ENCODE peak calls at places on chromosomes 1 and 21, in five cellular contexts. P, D, Q, L and C are unnamed samples.

GRCh38 chr1:94954292-94955220 is 27.6 kb upstream of the CNN3 start:
- DNase-seq in P (no peak), D (no peak), Q (no peak), L (no peak), C (no peak)

GRCh38 chr1:204162498-204163074 is 3.6 kb downstream of the REN start:
- DNase-seq in P (peak; percentile 82), D (peak; percentile 78), Q (peak; percentile 56), L (peak; percentile 86), C (no peak)

GRCh38 chr1:54069792-54070548 is 16.6 kb downstream of the TCEANC2 start:
- DNase-seq in P (no peak), D (no peak), Q (peak; percentile 67), L (no peak), C (no peak)

GRCh38 chr1:155177918-155178281 is 4.3 kb downstream of the TRIM46 start:
- DNase-seq in P (peak; percentile 68), D (no peak), Q (no peak), L (no peak), C (peak; percentile 90)

GRCh38 chr1:158803681-158804080 is 22.7 kb upstream of the OR6N2 start:
- DNase-seq in P (no peak), D (no peak), Q (no peak), L (no peak), C (no peak)

GRCh38 chr1:115811140-115811828 is 29.6 kb downstream of the NHLH2 start:
- DNase-seq in P (no peak), D (no peak), Q (no peak), L (peak; percentile 75), C (no peak)

GRCh38 chr1:156801409-156802121 is 15.1 kb downstream of the SH2D2A start:
- DNase-seq in P (no peak), D (peak; percentile 31), Q (peak; percentile 54), L (no peak), C (peak; percentile 45)

GRCh38 chr1:119139393-119139792 is 1.1 kb downstream of the WARS2 start:
- DNase-seq in P (no peak), D (no peak), Q (no peak), L (no peak), C (no peak)

GRCh38 chr1:2340918-2341254 is 50.5 kb downstream of the MORN1 start:
- DNase-seq in P (no peak), D (no peak), Q (no peak), L (no peak), C (no peak)

GRCh38 chr1:222042120-222042519 is 300.2 kb upstream of the DUSP10 start:
- DNase-seq in P (no peak), D (no peak), Q (peak; percentile 55), L (no peak), C (no peak)

GRCh38 chr1:6256640-6257039 is 4.3 kb downstream of the GPR153 start:
- DNase-seq in P (no peak), D (no peak), Q (no peak), L (no peak), C (no peak)

GRCh38 chr1:56302878-56303277 is 276.5 kb downstream of the PLPP3 start:
- DNase-seq in P (no peak), D (no peak), Q (peak; percentile 54), L (no peak), C (no peak)

GRCh38 chr1:54413295-54413694 is 7.1 kb upstream of the SSBP3 start:
- DNase-seq in P (peak; percentile 70), D (peak; percentile 39), Q (peak; percentile 62), L (no peak), C (no peak)

GRCh38 chr1:59360170-59360569 is 63.3 kb downstream of the FGGY start:
- DNase-seq in P (no peak), D (no peak), Q (peak; percentile 79), L (no peak), C (no peak)

GRCh38 chr1:1178794-1179331 is 5.2 kb downstream of the TTLL10 start:
- DNase-seq in P (no peak), D (peak; percentile 7), Q (no peak), L (peak; percentile 39), C (no peak)

GRCh38 chr21:38120984-38121855 is 135.6 kb upstream of the KCNJ15 start:
- DNase-seq in P (no peak), D (no peak), Q (no peak), L (no peak), C (no peak)

GRCh38 chr1:230083746-230084407 is 16.8 kb downstream of the GALNT2 start:
- DNase-seq in P (no peak), D (no peak), Q (no peak), L (no peak), C (peak; percentile 75)

GRCh38 chr1:228416217-228416971 is at the start of gene TRIM17:
- DNase-seq in P (no peak), D (no peak), Q (no peak), L (no peak), C (no peak)

GRCh38 chr1:85228952-85229351 is 28.1 kb upstream of the SYDE2 start:
- DNase-seq in P (no peak), D (no peak), Q (no peak), L (no peak), C (no peak)

GRCh38 chr1:62417351-62417999 is 19.4 kb upstream of the USP1 start:
- DNase-seq in P (no peak), D (no peak), Q (peak; percentile 52), L (no peak), C (no peak)

GRCh38 chr1:182575540-182576149 is 13.4 kb downstream of the RNASEL start:
- DNase-seq in P (no peak), D (no peak), Q (peak; percentile 55), L (no peak), C (no peak)

GRCh38 chr1:971751-972506 is 5.6 kb downstream of the PLEKHN1 start:
- DNase-seq in P (no peak), D (no peak), Q (no peak), L (no peak), C (no peak)

GRCh38 chr1:51518730-51519047 is 377 bp downstream of the EPS15 start:
- DNase-seq in P (peak; percentile 79), D (peak; percentile 50), Q (peak; percentile 13), L (peak; percentile 82), C (no peak)

GRCh38 chr21:46362946-46363345 is 39.0 kb downstream of the PCNT start:
- DNase-seq in P (no peak), D (no peak), Q (no peak), L (no peak), C (no peak)